ENCODE peak calls at places on chromosomes 4 and X, in eight cellular contexts. B is GM20000, D is M059J, W is HFFc6, K is activated T-cell treated with anti-CD3 and anti-CD28 coated beads for 48 hours, Z is GM23338, Q is T1000, M is NCI-H69. A is an unnamed sample.

GRCh38 chr4:108793413-108793812 is 30.6 kb upstream of the ETNPPL start:
- DNase-seq in Z (no peak), W (no peak), M (no peak), B (no peak), K (no peak), Q (no peak), D (no peak), A (no peak)

GRCh38 chrX:13653022-13653693 is at the start of gene TCEANC:
- DNase-seq in B (peak; percentile 79), Q (peak; percentile 87), K (peak; percentile 87), Z (peak; percentile 90), D (peak; percentile 98), W (peak; percentile 96), M (peak; percentile 97), A (peak; percentile 91)

GRCh38 chr4:24884925-24885324 is 27.9 kb downstream of the CCDC149 start:
- DNase-seq in Z (no peak), Q (no peak), D (no peak), M (no peak), W (no peak), K (no peak), B (no peak), A (no peak)

GRCh38 chrX:42096262-42096939 is 173.0 kb upstream of the CASK start:
- DNase-seq in M (no peak), B (no peak), Q (no peak), Z (no peak), K (no peak), W (peak; percentile 58), D (peak; percentile 95), A (no peak)

GRCh38 chrX:110665636-110666035 is 130.0 kb downstream of the CHRDL1 start:
- DNase-seq in M (peak; percentile 52), K (peak; percentile 0), Q (no peak), W (peak; percentile 29), D (peak; percentile 57), Z (peak; percentile 69), B (no peak), A (peak; percentile 23)

GRCh38 chrX:117998171-117998570 is 118.4 kb downstream of the KLHL13 start:
- DNase-seq in B (no peak), M (no peak), Q (no peak), Z (no peak), D (no peak), K (no peak), W (no peak), A (no peak)

GRCh38 chrX:101368800-101369199 is 17.2 kb downstream of the BTK start:
- DNase-seq in K (no peak), Q (no peak), Z (no peak), W (no peak), B (no peak), M (no peak), D (no peak), A (no peak)

GRCh38 chrX:25442501-25442900 is 426.7 kb upstream of the ARX start:
- DNase-seq in B (no peak), Z (peak; percentile 6), W (no peak), K (no peak), D (no peak), Q (no peak), M (peak; percentile 62), A (no peak)

GRCh38 chr4:22338806-22339205 is 177.1 kb downstream of the ADGRA3 start:
- DNase-seq in Z (no peak), M (no peak), Q (no peak), D (no peak), W (no peak), K (no peak), B (no peak), A (no peak)

GRCh38 chr4:89222171-89222570 is 85.4 kb downstream of the GPRIN3 start:
- DNase-seq in W (no peak), D (peak; percentile 32), Z (no peak), B (no peak), Q (no peak), M (peak; percentile 80), K (no peak), A (no peak)

GRCh38 chr4:79445371-79445781 is 37.3 kb upstream of the GK2 start:
- DNase-seq in B (no peak), M (peak; percentile 98), Q (no peak), K (no peak), W (no peak), Z (no peak), D (no peak), A (no peak)

GRCh38 chr4:85717366-85717765 is 242.4 kb downstream of the ARHGAP24 start:
- DNase-seq in B (no peak), M (no peak), K (no peak), Z (no peak), W (peak; percentile 15), Q (no peak), D (no peak), A (no peak)

GRCh38 chr4:128823025-128823661 is 13.6 kb downstream of the JADE1 start:
- DNase-seq in Z (no peak), B (no peak), W (peak; percentile 97), Q (no peak), M (no peak), D (peak; percentile 86), K (no peak), A (peak; percentile 46)

GRCh38 chr4:3285558-3286334 is 7.1 kb upstream of the RGS12 start:
- DNase-seq in B (no peak), K (no peak), W (no peak), M (no peak), D (peak; percentile 92), Q (peak; percentile 50), Z (no peak), A (no peak)

GRCh38 chrX:7146703-7147430 is 645 bp upstream of the STS start:
- DNase-seq in D (no peak), K (no peak), Z (no peak), Q (no peak), B (peak; percentile 14), W (no peak), M (peak; percentile 81), A (no peak)

GRCh38 chr4:186351672-186352194 is 85.7 kb downstream of the F11 start:
- DNase-seq in K (no peak), Q (no peak), W (no peak), Z (no peak), M (peak; percentile 18), B (no peak), D (no peak), A (no peak)

GRCh38 chr4:39763714-39764572 is 66.0 kb downstream of the UBE2K start:
- DNase-seq in Q (no peak), M (no peak), Z (no peak), K (no peak), W (no peak), B (peak; percentile 58), D (no peak), A (no peak)

GRCh38 chr4:29046166-29046565 is 1674.0 kb upstream of the PCDH7 start:
- DNase-seq in Z (no peak), W (peak; percentile 69), Q (no peak), K (no peak), M (no peak), B (no peak), D (no peak), A (peak; percentile 73)

GRCh38 chr4:151807220-151807619 is 46.4 kb upstream of the GATB start:
- DNase-seq in W (no peak), M (peak; percentile 2), D (peak; percentile 67), K (no peak), B (no peak), Q (no peak), Z (no peak), A (no peak)

GRCh38 chr4:8858188-8858924 is 13.3 kb downstream of the HMX1 start:
- DNase-seq in Q (no peak), K (no peak), B (no peak), W (no peak), Z (peak; percentile 61), D (no peak), M (no peak), A (no peak)